ENCODE peak calls at places on chromosomes 11 and 22, in four cellular contexts. R is H9, F is mesendoderm, H is IMR-90. I is an unnamed sample.

GRCh38 chr11:45513806-45514340 is 151.5 kb downstream of the CHST1 start:
- DNase-seq in F (peak), R (no peak), H (no peak), I (no peak)

GRCh38 chr11:65781152-65781961 is 581 bp upstream of the AP5B1 start:
- DNase-seq in F (peak), R (peak), H (no peak), I (no peak)

GRCh38 chr11:100719362-100719761 is 32.3 kb downstream of the ARHGAP42 start:
- DNase-seq in H (peak), F (peak), R (peak), I (peak)

GRCh38 chr22:37421468-37421877 is 5.8 kb downstream of the ELFN2 start:
- DNase-seq in R (no peak), H (no peak), F (no peak), I (no peak)

GRCh38 chr22:36252754-36253522 is at the start of gene APOL1:
- DNase-seq in H (peak), R (peak), F (no peak), I (no peak)

GRCh38 chr11:11978792-11979486 is 29.5 kb downstream of the DKK3 start:
- DNase-seq in F (peak), R (peak), H (peak), I (peak)

GRCh38 chr11:70743941-70744351 is 345.6 kb downstream of the CTTN start:
- DNase-seq in F (no peak), H (no peak), R (no peak), I (no peak)

GRCh38 chr11:69010361-69010891 is 2.6 kb downstream of the MRGPRF start:
- DNase-seq in F (no peak), H (peak), R (no peak), I (no peak)

GRCh38 chr11:44747339-44747738 is 20.6 kb downstream of the TSPAN18 start:
- DNase-seq in F (no peak), R (peak), H (peak), I (no peak)

GRCh38 chr11:94769897-94770296 is 1.7 kb downstream of the AMOTL1 start:
- DNase-seq in F (no peak), R (no peak), H (no peak), I (no peak)

GRCh38 chr22:43263645-43264514 is 76.9 kb upstream of the TTLL12 start:
- DNase-seq in F (peak), R (no peak), H (peak), I (no peak)

GRCh38 chr11:79173615-79174014 is 267.2 kb downstream of the TENM4 start:
- DNase-seq in F (no peak), H (peak), R (no peak), I (no peak)

GRCh38 chr22:42229455-42230149 is 40.9 kb downstream of the TCF20 start:
- DNase-seq in R (no peak), H (peak), F (no peak), I (no peak)

GRCh38 chr11:78635814-78636506 is 61.3 kb upstream of the NARS2 start:
- DNase-seq in R (no peak), H (no peak), F (no peak), I (no peak)

GRCh38 chr22:33105501-33105911 is 47.3 kb upstream of the SYN3 start:
- DNase-seq in H (peak), R (no peak), F (no peak), I (no peak)

GRCh38 chr11:31802990-31803812 is 7.9 kb downstream of the PAX6 start:
- DNase-seq in F (peak), H (no peak), R (no peak), I (no peak)

GRCh38 chr11:59158206-59159068 is 13.5 kb upstream of the DTX4 start:
- DNase-seq in H (peak), F (peak), R (peak), I (no peak)

GRCh38 chr22:42873361-42873760 is 16.3 kb upstream of the ARFGAP3 start:
- DNase-seq in F (no peak), H (no peak), R (no peak), I (no peak)

GRCh38 chr11:45560935-45561330 is 104.5 kb downstream of the CHST1 start:
- DNase-seq in F (no peak), R (no peak), H (no peak), I (no peak)

GRCh38 chr11:128392259-128392658 is 195.1 kb downstream of the ETS1 start:
- DNase-seq in R (no peak), F (no peak), H (no peak), I (no peak)

GRCh38 chr11:64762916-64763803 is 3.4 kb upstream of the PYGM start:
- DNase-seq in R (peak), H (peak), F (peak), I (peak)

GRCh38 chr11:103534191-103534590 is 425.0 kb downstream of the DYNC2H1 start:
- DNase-seq in R (no peak), F (no peak), H (no peak), I (no peak)

GRCh38 chr11:73637012-73637411 is 9.4 kb upstream of the PLEKHB1 start:
- DNase-seq in R (no peak), F (no peak), H (no peak), I (no peak)

GRCh38 chr11:73636249-73636648 is 10.1 kb upstream of the PLEKHB1 start:
- DNase-seq in H (no peak), F (no peak), R (no peak), I (no peak)

GRCh38 chr11:73629907-73630306 is 16.5 kb upstream of the PLEKHB1 start:
- DNase-seq in R (no peak), H (no peak), F (no peak), I (no peak)

GRCh38 chr11:73633999-73634398 is 12.4 kb upstream of the PLEKHB1 start:
- DNase-seq in R (no peak), H (no peak), F (no peak), I (no peak)

GRCh38 chr11:73632996-73633395 is 13.4 kb upstream of the PLEKHB1 start:
- DNase-seq in H (no peak), F (peak), R (no peak), I (no peak)
- H4K5ac ChIP-seq in H (no peak), F (no peak), R (no peak), I (no peak)

GRCh38 chr11:19553683-19554333 is 158.8 kb upstream of the NAV2 start:
- DNase-seq in R (peak), H (peak), F (peak), I (peak)

GRCh38 chr11:19555266-19555665 is 157.4 kb upstream of the NAV2 start:
- DNase-seq in H (no peak), F (no peak), R (no peak), I (no peak)

GRCh38 chr11:19552684-19553083 is 160.0 kb upstream of the NAV2 start:
- DNase-seq in F (peak), R (no peak), H (no peak), I (no peak)

GRCh38 chr11:19552100-19552499 is 160.5 kb upstream of the NAV2 start:
- DNase-seq in F (peak), R (no peak), H (no peak), I (no peak)

GRCh38 chr11:19551454-19551853 is 161.2 kb upstream of the NAV2 start:
- DNase-seq in R (no peak), H (no peak), F (no peak), I (no peak)
- H4K5ac ChIP-seq in R (no peak), H (no peak), F (no peak), I (no peak)

GRCh38 chr22:48483764-48484528 is 1343.7 kb downstream of the BRD1 start:
- DNase-seq in R (peak), H (no peak), F (peak), I (no peak)
- H4K5ac ChIP-seq in R (no peak), H (no peak), F (no peak), I (no peak)

DNA sequence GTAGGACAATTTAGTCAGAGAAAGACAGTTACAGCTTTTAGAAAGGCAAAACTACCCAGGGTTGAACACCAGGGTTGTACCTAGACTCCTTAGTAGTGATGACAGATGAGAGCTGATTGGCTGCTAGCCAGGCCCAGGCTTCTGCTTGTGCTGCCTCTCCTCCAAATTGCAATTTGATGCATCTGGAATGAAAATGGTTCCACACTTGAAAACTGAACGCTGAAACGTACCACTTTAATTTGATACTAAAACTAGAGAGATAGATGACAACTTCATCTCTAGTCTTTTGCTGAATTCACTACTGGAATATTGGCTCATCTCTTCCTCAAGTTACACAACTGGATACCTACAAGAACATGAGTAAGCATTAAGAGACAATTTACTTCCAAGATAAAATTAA is 19.2 kb upstream of the FNBP4 start:
- DNase-seq in F (no peak), H (peak), R (no peak), I (no peak)
- H4K5ac ChIP-seq in F (no peak), H (no peak), R (no peak), I (no peak)

GRCh38 chr11:92253945-92254344 is 29.3 kb downstream of the FAT3 start:
- DNase-seq in F (peak), H (no peak), R (no peak), I (no peak)
- H4K5ac ChIP-seq in F (no peak), H (no peak), R (no peak), I (no peak)

DNA sequence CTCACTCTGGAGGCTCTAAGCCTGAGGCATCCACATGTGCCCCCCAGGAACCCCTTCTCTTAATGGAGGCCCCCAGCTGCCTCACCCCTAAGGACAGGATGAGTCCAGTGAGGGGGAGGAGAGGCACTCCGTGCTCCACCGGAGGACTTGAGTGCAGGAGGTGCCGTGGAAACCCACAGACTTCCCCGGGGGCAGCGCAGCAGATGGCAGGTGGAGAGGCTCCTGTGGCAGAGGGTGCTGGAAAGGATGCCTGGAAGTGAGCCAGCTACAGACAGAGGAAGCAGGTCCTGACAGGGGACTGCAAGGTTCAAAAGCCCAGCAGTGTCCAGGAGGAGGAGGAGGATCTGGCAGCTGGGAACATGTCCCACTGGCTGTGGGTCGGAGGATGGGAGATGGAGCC is 1384.0 kb downstream of the TBC1D22A start:
- DNase-seq in H (no peak), F (no peak), R (no peak), I (no peak)
- H4K5ac ChIP-seq in H (no peak), F (no peak), R (no peak), I (no peak)

GRCh38 chr11:80798189-80798588 is 1357.4 kb upstream of the TENM4 start:
- DNase-seq in R (no peak), H (no peak), F (no peak), I (no peak)
- H4K5ac ChIP-seq in R (no peak), H (no peak), F (no peak), I (no peak)

GRCh38 chr22:50684986-50685385 is 12.4 kb downstream of the SHANK3 start:
- DNase-seq in R (no peak), F (no peak), H (peak), I (no peak)
- H4K5ac ChIP-seq in R (no peak), F (no peak), H (no peak), I (no peak)

DNA sequence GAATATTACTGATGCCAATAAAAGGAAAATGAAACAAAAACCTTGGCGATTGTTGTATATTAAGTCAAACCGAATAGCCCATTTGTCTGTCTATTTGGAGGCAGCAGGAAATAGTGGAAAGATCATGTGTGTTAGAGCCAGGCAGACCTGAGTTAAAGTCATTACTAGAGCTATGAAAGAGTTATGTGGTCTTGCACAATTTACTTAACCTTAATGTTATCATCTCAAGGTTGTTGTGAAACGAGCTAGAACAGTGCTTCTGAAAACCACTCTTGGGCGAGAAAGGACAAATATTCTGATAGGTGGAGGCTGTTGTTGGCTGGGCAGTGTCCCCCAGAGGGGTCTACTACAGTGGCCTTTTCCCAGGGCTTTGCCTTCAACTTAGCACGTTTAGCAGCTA is 60.0 kb upstream of the NUP160 start:
- DNase-seq in R (no peak), F (no peak), H (no peak), I (no peak)
- H4K5ac ChIP-seq in R (no peak), F (no peak), H (no peak), I (no peak)

I was measured in H1.